ENCODE peak calls at places on chromosomes 2 and 18, in four cellular contexts. R, E, H and F are unnamed samples.

GRCh38 chr2:85867121-85867520 is 21.7 kb downstream of the ST3GAL5 start:
- DNase-seq in E (no peak), R (no peak), H (no peak), F (no peak)

GRCh38 chr2:30888841-30889407 is 81.7 kb upstream of the CAPN13 start:
- DNase-seq in H (no peak), R (no peak), E (no peak), F (no peak)

GRCh38 chr18:72910045-72910444 is 42.3 kb upstream of the NETO1 start:
- DNase-seq in R (no peak), H (no peak), E (no peak), F (no peak)

GRCh38 chr2:85794038-85794441 is 40.2 kb downstream of the ATOH8 start:
- DNase-seq in H (no peak), E (no peak), R (no peak), F (no peak)

GRCh38 chr2:239278941-239279365 is 121.9 kb downstream of the HDAC4 start:
- DNase-seq in R (peak; percentile 65), H (peak; percentile 20), E (no peak), F (peak; percentile 50)

GRCh38 chr2:233995985-233996384 is 54.5 kb upstream of the SPP2 start:
- DNase-seq in H (no peak), E (no peak), R (no peak), F (no peak)

GRCh38 chr2:138279871-138280270 is 221.7 kb upstream of the SPOPL start:
- DNase-seq in E (no peak), R (no peak), H (no peak), F (no peak)

GRCh38 chr2:133568172-133568571 is at the start of gene NCKAP5:
- DNase-seq in E (peak; percentile 21), R (no peak), H (no peak), F (no peak)

GRCh38 chr2:10500601-10501361 is 52.7 kb upstream of the ODC1 start:
- DNase-seq in E (no peak), H (peak; percentile 20), R (no peak), F (no peak)

GRCh38 chr2:37365669-37366068 is 21.2 kb downstream of the QPCT start:
- DNase-seq in E (no peak), H (no peak), R (no peak), F (peak; percentile 45)

GRCh38 chr2:29525921-29526320 is 395.5 kb downstream of the ALK start:
- DNase-seq in H (no peak), R (no peak), E (no peak), F (no peak)

GRCh38 chr2:178152977-178153376 is 40.7 kb downstream of the RBM45 start:
- DNase-seq in E (no peak), H (no peak), R (no peak), F (no peak)

GRCh38 chr2:101119431-101119830 is 31.8 kb downstream of the TBC1D8 start:
- DNase-seq in R (no peak), E (peak; percentile 49), H (peak; percentile 80), F (peak; percentile 51)

GRCh38 chr2:101827246-101827645 is 129.7 kb downstream of the MAP4K4 start:
- DNase-seq in H (no peak), E (no peak), R (no peak), F (no peak)

GRCh38 chr2:237159006-237159897 is 73.6 kb downstream of the COPS8 start:
- DNase-seq in R (no peak), E (peak; percentile 38), H (no peak), F (peak; percentile 37)

GRCh38 chr2:168357799-168358504 is 98.1 kb upstream of the CERS6 start:
- DNase-seq in R (no peak), H (no peak), E (no peak), F (no peak)

GRCh38 chr2:125330133-125330532 is 1305.0 kb downstream of the CNTNAP5 start:
- DNase-seq in R (no peak), H (no peak), E (no peak), F (no peak)

GRCh38 chr2:197297262-197297661 is 13.3 kb downstream of the ANKRD44 start:
- DNase-seq in H (no peak), R (no peak), E (no peak), F (no peak)

GRCh38 chr2:197296861-197297260 is 13.7 kb downstream of the ANKRD44 start:
- DNase-seq in E (no peak), H (no peak), R (no peak), F (no peak)

GRCh38 chr2:197293252-197294007 is 17.1 kb downstream of the ANKRD44 start:
- DNase-seq in E (no peak), R (no peak), H (no peak), F (no peak)

GRCh38 chr2:197294260-197294659 is 16.3 kb downstream of the ANKRD44 start:
- DNase-seq in R (no peak), H (no peak), E (no peak), F (no peak)

GRCh38 chr2:197292614-197293013 is 18.0 kb downstream of the ANKRD44 start:
- DNase-seq in H (no peak), R (no peak), E (no peak), F (no peak)
- H3K27ac ChIP-seq in H (no peak overlapping the region), R (peak overlapping the region; percentile 72), E (peak overlapping the region; percentile 49), F (no peak overlapping the region)

GRCh38 chr2:200278694-200279316 is 27.7 kb upstream of the SPATS2L start:
- DNase-seq in H (no peak), R (no peak), E (no peak), F (no peak)
- H3K27ac ChIP-seq in H (no peak overlapping the region), R (no peak overlapping the region), E (no peak overlapping the region), F (no peak overlapping the region)

GRCh38 chr2:113209869-113210305 is 36.1 kb downstream of the PSD4 start:
- DNase-seq in R (no peak), E (no peak), H (no peak), F (no peak)
- H3K27ac ChIP-seq in R (no peak overlapping the region), E (no peak overlapping the region), H (no peak overlapping the region), F (no peak overlapping the region)

DNA sequence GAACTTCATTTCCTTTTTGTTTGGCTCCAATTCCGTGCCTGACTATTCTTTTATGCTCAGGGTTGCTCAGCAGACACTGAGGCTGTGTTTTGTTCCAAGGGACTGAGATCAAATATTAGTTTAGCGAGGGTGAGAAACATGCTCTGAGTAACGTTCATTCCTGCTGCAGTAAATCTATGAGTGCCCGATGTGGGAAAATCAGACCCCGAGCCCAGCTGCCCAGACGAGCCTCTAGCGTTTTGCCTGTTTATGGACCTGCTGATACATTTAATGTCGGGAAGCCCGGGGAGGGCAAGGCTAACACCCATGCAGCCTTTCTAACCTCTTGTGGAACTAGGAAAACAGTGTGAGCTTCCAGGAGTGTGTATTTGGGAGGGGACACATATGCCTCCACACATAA is 119.2 kb downstream of the VAPA start:
- DNase-seq in E (no peak), R (no peak), H (no peak), F (no peak)
- H3K27ac ChIP-seq in E (peak overlapping the region; percentile 60), R (no peak overlapping the region), H (no peak overlapping the region), F (no peak overlapping the region)

GRCh38 chr18:80246656-80247402 is 485 bp downstream of the PARD6G start:
- DNase-seq in E (peak; percentile 28), H (no peak), R (no peak), F (no peak)
- H3K27ac ChIP-seq in E (peak overlapping the region; percentile 35), H (no peak overlapping the region), R (peak overlapping the region; percentile 72), F (no peak overlapping the region)